ENCODE peak calls at places on chromosomes 3 and 15, in eight cellular contexts. One of them, this sample, is unnamed.

GRCh38 chr15:70095387-70096214 is 2.1 kb downstream of the TLE3 start:
- DNase-seq in stimulated activated CD4-positive, alpha-beta T cell treated with anti-CD3 and anti-CD28 coated beads, TNF-alpha, amount 100 ng/mL, for 24 hours: no peak
- DNase-seq in cortex of kidney: no peak
- DNase-seq in AG08395: no peak
- DNase-seq in mesothelial cell of epicardium: peak
- DNase-seq in HT-29: no peak
- DNase-seq in T-helper 17 cell: peak
- DNase-seq in fibroblast of mammary gland: no peak
- DNase-seq in this sample: peak

GRCh38 chr3:50220109-50220508 is 15.0 kb downstream of the SLC38A3 start:
- DNase-seq in stimulated activated CD4-positive, alpha-beta T cell treated with anti-CD3 and anti-CD28 coated beads, TNF-alpha, amount 100 ng/mL, for 24 hours: no peak
- DNase-seq in mesothelial cell of epicardium: no peak
- DNase-seq in cortex of kidney: no peak
- DNase-seq in T-helper 17 cell: no peak
- DNase-seq in AG08395: no peak
- DNase-seq in HT-29: no peak
- DNase-seq in fibroblast of mammary gland: no peak
- DNase-seq in this sample: no peak

GRCh38 chr15:31235298-31236183 is 91.1 kb upstream of the KLF13 start:
- DNase-seq in AG08395: no peak
- DNase-seq in HT-29: peak
- DNase-seq in mesothelial cell of epicardium: peak
- DNase-seq in cortex of kidney: no peak
- DNase-seq in T-helper 17 cell: no peak
- DNase-seq in stimulated activated CD4-positive, alpha-beta T cell treated with anti-CD3 and anti-CD28 coated beads, TNF-alpha, amount 100 ng/mL, for 24 hours: no peak
- DNase-seq in fibroblast of mammary gland: peak
- DNase-seq in this sample: no peak

GRCh38 chr15:59657635-59658125 is 365 bp upstream of the GTF2A2 start:
- DNase-seq in AG08395: no peak
- DNase-seq in stimulated activated CD4-positive, alpha-beta T cell treated with anti-CD3 and anti-CD28 coated beads, TNF-alpha, amount 100 ng/mL, for 24 hours: no peak
- DNase-seq in cortex of kidney: no peak
- DNase-seq in mesothelial cell of epicardium: no peak
- DNase-seq in fibroblast of mammary gland: no peak
- DNase-seq in HT-29: no peak
- DNase-seq in T-helper 17 cell: no peak
- DNase-seq in this sample: no peak

GRCh38 chr3:183541235-183541655 is 14.3 kb downstream of the KLHL6 start:
- DNase-seq in mesothelial cell of epicardium: no peak
- DNase-seq in cortex of kidney: no peak
- DNase-seq in HT-29: no peak
- DNase-seq in stimulated activated CD4-positive, alpha-beta T cell treated with anti-CD3 and anti-CD28 coated beads, TNF-alpha, amount 100 ng/mL, for 24 hours: no peak
- DNase-seq in AG08395: no peak
- DNase-seq in fibroblast of mammary gland: no peak
- DNase-seq in T-helper 17 cell: no peak
- DNase-seq in this sample: no peak

GRCh38 chr15:85607141-85607806 is 187.5 kb downstream of the KLHL25 start:
- DNase-seq in HT-29: no peak
- DNase-seq in mesothelial cell of epicardium: no peak
- DNase-seq in stimulated activated CD4-positive, alpha-beta T cell treated with anti-CD3 and anti-CD28 coated beads, TNF-alpha, amount 100 ng/mL, for 24 hours: no peak
- DNase-seq in AG08395: no peak
- DNase-seq in T-helper 17 cell: no peak
- DNase-seq in fibroblast of mammary gland: peak
- DNase-seq in cortex of kidney: no peak
- DNase-seq in this sample: peak

GRCh38 chr3:13078158-13078905 is 5.1 kb upstream of the IQSEC1 start:
- DNase-seq in HT-29: no peak
- DNase-seq in stimulated activated CD4-positive, alpha-beta T cell treated with anti-CD3 and anti-CD28 coated beads, TNF-alpha, amount 100 ng/mL, for 24 hours: no peak
- DNase-seq in AG08395: no peak
- DNase-seq in T-helper 17 cell: no peak
- DNase-seq in fibroblast of mammary gland: no peak
- DNase-seq in mesothelial cell of epicardium: no peak
- DNase-seq in cortex of kidney: no peak
- DNase-seq in this sample: no peak

GRCh38 chr15:62392411-62392810 is 227.3 kb upstream of the C2CD4B start:
- DNase-seq in AG08395: no peak
- DNase-seq in mesothelial cell of epicardium: no peak
- DNase-seq in stimulated activated CD4-positive, alpha-beta T cell treated with anti-CD3 and anti-CD28 coated beads, TNF-alpha, amount 100 ng/mL, for 24 hours: no peak
- DNase-seq in HT-29: no peak
- DNase-seq in T-helper 17 cell: no peak
- DNase-seq in fibroblast of mammary gland: peak
- DNase-seq in cortex of kidney: no peak
- DNase-seq in this sample: no peak

GRCh38 chr3:72633101-72633500 is 215.1 kb downstream of the SHQ1 start:
- DNase-seq in mesothelial cell of epicardium: no peak
- DNase-seq in AG08395: peak
- DNase-seq in cortex of kidney: no peak
- DNase-seq in fibroblast of mammary gland: peak
- DNase-seq in HT-29: no peak
- DNase-seq in stimulated activated CD4-positive, alpha-beta T cell treated with anti-CD3 and anti-CD28 coated beads, TNF-alpha, amount 100 ng/mL, for 24 hours: no peak
- DNase-seq in T-helper 17 cell: no peak
- DNase-seq in this sample: no peak

GRCh38 chr3:20254268-20255117 is 68.5 kb upstream of the SGO1 start:
- DNase-seq in stimulated activated CD4-positive, alpha-beta T cell treated with anti-CD3 and anti-CD28 coated beads, TNF-alpha, amount 100 ng/mL, for 24 hours: no peak
- DNase-seq in AG08395: no peak
- DNase-seq in fibroblast of mammary gland: no peak
- DNase-seq in HT-29: no peak
- DNase-seq in T-helper 17 cell: no peak
- DNase-seq in cortex of kidney: no peak
- DNase-seq in mesothelial cell of epicardium: no peak
- DNase-seq in this sample: no peak

GRCh38 chr15:31349233-31350141 is 22.9 kb downstream of the KLF13 start:
- DNase-seq in mesothelial cell of epicardium: no peak
- DNase-seq in fibroblast of mammary gland: peak
- DNase-seq in HT-29: no peak
- DNase-seq in AG08395: no peak
- DNase-seq in stimulated activated CD4-positive, alpha-beta T cell treated with anti-CD3 and anti-CD28 coated beads, TNF-alpha, amount 100 ng/mL, for 24 hours: no peak
- DNase-seq in cortex of kidney: no peak
- DNase-seq in T-helper 17 cell: no peak
- DNase-seq in this sample: no peak

GRCh38 chr3:106582151-106582550 is 713.3 kb upstream of the CBLB start:
- DNase-seq in T-helper 17 cell: no peak
- DNase-seq in fibroblast of mammary gland: no peak
- DNase-seq in mesothelial cell of epicardium: no peak
- DNase-seq in AG08395: no peak
- DNase-seq in cortex of kidney: no peak
- DNase-seq in stimulated activated CD4-positive, alpha-beta T cell treated with anti-CD3 and anti-CD28 coated beads, TNF-alpha, amount 100 ng/mL, for 24 hours: no peak
- DNase-seq in HT-29: no peak
- DNase-seq in this sample: no peak

GRCh38 chr3:43695443-43695842 is 4.7 kb downstream of the ABHD5 start:
- DNase-seq in stimulated activated CD4-positive, alpha-beta T cell treated with anti-CD3 and anti-CD28 coated beads, TNF-alpha, amount 100 ng/mL, for 24 hours: no peak
- DNase-seq in mesothelial cell of epicardium: no peak
- DNase-seq in HT-29: no peak
- DNase-seq in cortex of kidney: no peak
- DNase-seq in fibroblast of mammary gland: peak
- DNase-seq in T-helper 17 cell: no peak
- DNase-seq in AG08395: peak
- DNase-seq in this sample: no peak

GRCh38 chr3:144129536-144130214 is 158.1 kb downstream of the DIPK2A start:
- DNase-seq in cortex of kidney: no peak
- DNase-seq in AG08395: no peak
- DNase-seq in HT-29: no peak
- DNase-seq in T-helper 17 cell: no peak
- DNase-seq in fibroblast of mammary gland: no peak
- DNase-seq in mesothelial cell of epicardium: no peak
- DNase-seq in stimulated activated CD4-positive, alpha-beta T cell treated with anti-CD3 and anti-CD28 coated beads, TNF-alpha, amount 100 ng/mL, for 24 hours: no peak
- DNase-seq in this sample: no peak

GRCh38 chr15:89460048-89460447 is 36.3 kb downstream of the RHCG start:
- DNase-seq in cortex of kidney: no peak
- DNase-seq in T-helper 17 cell: no peak
- DNase-seq in fibroblast of mammary gland: no peak
- DNase-seq in HT-29: no peak
- DNase-seq in mesothelial cell of epicardium: no peak
- DNase-seq in AG08395: no peak
- DNase-seq in stimulated activated CD4-positive, alpha-beta T cell treated with anti-CD3 and anti-CD28 coated beads, TNF-alpha, amount 100 ng/mL, for 24 hours: no peak
- DNase-seq in this sample: no peak

GRCh38 chr15:81160312-81161214 is 26.5 kb downstream of the CFAP161 start:
- DNase-seq in cortex of kidney: no peak
- DNase-seq in fibroblast of mammary gland: peak
- DNase-seq in stimulated activated CD4-positive, alpha-beta T cell treated with anti-CD3 and anti-CD28 coated beads, TNF-alpha, amount 100 ng/mL, for 24 hours: no peak
- DNase-seq in T-helper 17 cell: no peak
- DNase-seq in mesothelial cell of epicardium: peak
- DNase-seq in AG08395: peak
- DNase-seq in HT-29: no peak
- DNase-seq in this sample: no peak

GRCh38 chr15:101151286-101151685 is 100.6 kb downstream of the CHSY1 start:
- DNase-seq in stimulated activated CD4-positive, alpha-beta T cell treated with anti-CD3 and anti-CD28 coated beads, TNF-alpha, amount 100 ng/mL, for 24 hours: no peak
- DNase-seq in mesothelial cell of epicardium: no peak
- DNase-seq in fibroblast of mammary gland: no peak
- DNase-seq in AG08395: no peak
- DNase-seq in HT-29: no peak
- DNase-seq in T-helper 17 cell: no peak
- DNase-seq in cortex of kidney: no peak
- DNase-seq in this sample: peak

GRCh38 chr15:90435652-90436337 is 47.8 kb downstream of the IQGAP1 start:
- DNase-seq in cortex of kidney: no peak
- DNase-seq in T-helper 17 cell: no peak
- DNase-seq in stimulated activated CD4-positive, alpha-beta T cell treated with anti-CD3 and anti-CD28 coated beads, TNF-alpha, amount 100 ng/mL, for 24 hours: no peak
- DNase-seq in fibroblast of mammary gland: no peak
- DNase-seq in AG08395: no peak
- DNase-seq in mesothelial cell of epicardium: no peak
- DNase-seq in HT-29: no peak
- DNase-seq in this sample: no peak

GRCh38 chr15:96067677-96068076 is 262.8 kb upstream of the NR2F2 start:
- DNase-seq in stimulated activated CD4-positive, alpha-beta T cell treated with anti-CD3 and anti-CD28 coated beads, TNF-alpha, amount 100 ng/mL, for 24 hours: no peak
- DNase-seq in mesothelial cell of epicardium: no peak
- DNase-seq in fibroblast of mammary gland: no peak
- DNase-seq in AG08395: no peak
- DNase-seq in T-helper 17 cell: no peak
- DNase-seq in cortex of kidney: no peak
- DNase-seq in HT-29: no peak
- DNase-seq in this sample: no peak

GRCh38 chr3:71987828-71988227 is 202.9 kb upstream of the PROK2 start:
- DNase-seq in T-helper 17 cell: no peak
- DNase-seq in stimulated activated CD4-positive, alpha-beta T cell treated with anti-CD3 and anti-CD28 coated beads, TNF-alpha, amount 100 ng/mL, for 24 hours: no peak
- DNase-seq in HT-29: no peak
- DNase-seq in mesothelial cell of epicardium: no peak
- DNase-seq in fibroblast of mammary gland: peak
- DNase-seq in AG08395: peak
- DNase-seq in cortex of kidney: no peak
- DNase-seq in this sample: peak

GRCh38 chr3:170585937-170586310 is at the start of gene SLC7A14:
- DNase-seq in fibroblast of mammary gland: no peak
- DNase-seq in cortex of kidney: no peak
- DNase-seq in HT-29: no peak
- DNase-seq in T-helper 17 cell: no peak
- DNase-seq in AG08395: peak
- DNase-seq in mesothelial cell of epicardium: no peak
- DNase-seq in stimulated activated CD4-positive, alpha-beta T cell treated with anti-CD3 and anti-CD28 coated beads, TNF-alpha, amount 100 ng/mL, for 24 hours: no peak
- DNase-seq in this sample: no peak

GRCh38 chr3:96863129-96863740 is 48.8 kb downstream of the EPHA6 start:
- DNase-seq in T-helper 17 cell: no peak
- DNase-seq in mesothelial cell of epicardium: peak
- DNase-seq in fibroblast of mammary gland: peak
- DNase-seq in stimulated activated CD4-positive, alpha-beta T cell treated with anti-CD3 and anti-CD28 coated beads, TNF-alpha, amount 100 ng/mL, for 24 hours: no peak
- DNase-seq in AG08395: no peak
- DNase-seq in HT-29: peak
- DNase-seq in cortex of kidney: no peak
- DNase-seq in this sample: peak

GRCh38 chr3:118089563-118089962 is 945.1 kb downstream of the IGSF11 start:
- DNase-seq in HT-29: no peak
- DNase-seq in fibroblast of mammary gland: peak
- DNase-seq in cortex of kidney: no peak
- DNase-seq in mesothelial cell of epicardium: no peak
- DNase-seq in stimulated activated CD4-positive, alpha-beta T cell treated with anti-CD3 and anti-CD28 coated beads, TNF-alpha, amount 100 ng/mL, for 24 hours: no peak
- DNase-seq in T-helper 17 cell: no peak
- DNase-seq in AG08395: no peak
- DNase-seq in this sample: no peak

GRCh38 chr15:44081223-44082013 is 113.7 kb downstream of the FRMD5 start:
- DNase-seq in stimulated activated CD4-positive, alpha-beta T cell treated with anti-CD3 and anti-CD28 coated beads, TNF-alpha, amount 100 ng/mL, for 24 hours: no peak
- DNase-seq in mesothelial cell of epicardium: no peak
- DNase-seq in fibroblast of mammary gland: peak
- DNase-seq in cortex of kidney: no peak
- DNase-seq in HT-29: no peak
- DNase-seq in T-helper 17 cell: no peak
- DNase-seq in AG08395: no peak
- DNase-seq in this sample: no peak

GRCh38 chr3:60610441-60611112 is 640.7 kb downstream of the FHIT start:
- DNase-seq in T-helper 17 cell: no peak
- DNase-seq in cortex of kidney: no peak
- DNase-seq in stimulated activated CD4-positive, alpha-beta T cell treated with anti-CD3 and anti-CD28 coated beads, TNF-alpha, amount 100 ng/mL, for 24 hours: no peak
- DNase-seq in mesothelial cell of epicardium: no peak
- DNase-seq in AG08395: peak
- DNase-seq in fibroblast of mammary gland: peak
- DNase-seq in HT-29: no peak
- DNase-seq in this sample: no peak

GRCh38 chr3:14425574-14426304 is 23.3 kb downstream of the SLC6A6 start:
- DNase-seq in cortex of kidney: no peak
- DNase-seq in stimulated activated CD4-positive, alpha-beta T cell treated with anti-CD3 and anti-CD28 coated beads, TNF-alpha, amount 100 ng/mL, for 24 hours: no peak
- DNase-seq in T-helper 17 cell: no peak
- DNase-seq in fibroblast of mammary gland: no peak
- DNase-seq in HT-29: no peak
- DNase-seq in mesothelial cell of epicardium: no peak
- DNase-seq in AG08395: no peak
- DNase-seq in this sample: peak

GRCh38 chr15:69758291-69758771 is 305.7 kb downstream of the RPLP1 start:
- DNase-seq in cortex of kidney: no peak
- DNase-seq in HT-29: peak
- DNase-seq in fibroblast of mammary gland: peak
- DNase-seq in T-helper 17 cell: no peak
- DNase-seq in mesothelial cell of epicardium: no peak
- DNase-seq in AG08395: peak
- DNase-seq in stimulated activated CD4-positive, alpha-beta T cell treated with anti-CD3 and anti-CD28 coated beads, TNF-alpha, amount 100 ng/mL, for 24 hours: no peak
- DNase-seq in this sample: no peak

GRCh38 chr15:87752250-87752951 is 504.1 kb downstream of the NTRK3 start:
- DNase-seq in HT-29: no peak
- DNase-seq in AG08395: peak
- DNase-seq in T-helper 17 cell: no peak
- DNase-seq in cortex of kidney: no peak
- DNase-seq in fibroblast of mammary gland: peak
- DNase-seq in mesothelial cell of epicardium: no peak
- DNase-seq in stimulated activated CD4-positive, alpha-beta T cell treated with anti-CD3 and anti-CD28 coated beads, TNF-alpha, amount 100 ng/mL, for 24 hours: no peak
- DNase-seq in this sample: no peak

This sample was measured in Kasumi-1.